ENCODE peak calls at places on chromosomes 4 and X, in ten cellular contexts. B, E, J, Z, X, K, C, V, I and A are unnamed samples.

GRCh38 chrX:118975831-118976598 is 1.6 kb downstream of the LONRF3 start:
- DNase-seq in B (peak; percentile 87), E (peak; percentile 71), J (peak; percentile 80), Z (peak; percentile 78), X (peak; percentile 82), K (no peak), C (peak; percentile 75), V (peak; percentile 93), I (peak; percentile 94), A (peak; percentile 93)

GRCh38 chr4:24820541-24820940 is 25.2 kb downstream of the SOD3 start:
- DNase-seq in B (no peak), E (no peak), J (no peak), Z (no peak), X (no peak), K (no peak), C (no peak), V (no peak), I (no peak), A (no peak)

GRCh38 chr4:69727924-69728323 is 32.5 kb downstream of the SULT1B1 start:
- DNase-seq in B (no peak), E (no peak), J (no peak), Z (no peak), X (no peak), K (no peak), C (no peak), V (no peak), I (no peak), A (no peak)

GRCh38 chrX:45781901-45782553 is 581.4 kb upstream of the DIPK2B start:
- DNase-seq in B (no peak), E (peak; percentile 71), J (peak; percentile 47), Z (no peak), X (no peak), K (no peak), C (no peak), V (no peak), I (no peak), A (no peak)

GRCh38 chrX:10017866-10018265 is 50.7 kb downstream of the CLDN34 start:
- DNase-seq in B (no peak), E (peak; percentile 72), J (peak; percentile 56), Z (no peak), X (peak; percentile 42), K (no peak), C (no peak), V (no peak), I (no peak), A (no peak)

GRCh38 chrX:118520858-118521206 is 25.2 kb downstream of the DOCK11 start:
- DNase-seq in B (no peak), E (no peak), J (no peak), Z (no peak), X (no peak), K (no peak), C (no peak), V (no peak), I (no peak), A (no peak)

GRCh38 chrX:18899796-18900380 is 84.0 kb downstream of the PHKA2 start:
- DNase-seq in B (no peak), E (peak; percentile 58), J (peak; percentile 29), Z (no peak), X (no peak), K (peak; percentile 50), C (no peak), V (no peak), I (no peak), A (no peak)

GRCh38 chr4:140351778-140352177 is 21.7 kb upstream of the SCOC start:
- DNase-seq in B (peak; percentile 27), E (no peak), J (no peak), Z (no peak), X (no peak), K (no peak), C (no peak), V (no peak), I (no peak), A (no peak)

GRCh38 chr4:80475236-80475635 is 139.7 kb downstream of the CFAP299 start:
- DNase-seq in B (no peak), E (no peak), J (no peak), Z (no peak), X (no peak), K (no peak), C (no peak), V (no peak), I (no peak), A (no peak)

GRCh38 chr4:150960818-150961217 is 54.3 kb downstream of the LRBA start:
- DNase-seq in B (no peak), E (peak; percentile 53), J (peak; percentile 23), Z (no peak), X (no peak), K (peak; percentile 69), C (no peak), V (peak; percentile 44), I (no peak), A (no peak)

GRCh38 chrX:37423864-37424569 is 74.9 kb downstream of the PRRG1 start:
- DNase-seq in B (no peak), E (no peak), J (no peak), Z (no peak), X (no peak), K (no peak), C (no peak), V (no peak), I (no peak), A (no peak)

GRCh38 chrX:42519666-42520231 is 258.2 kb downstream of the PPP1R2C start:
- DNase-seq in B (no peak), E (peak; percentile 1), J (peak; percentile 43), Z (no peak), X (no peak), K (no peak), C (no peak), V (no peak), I (no peak), A (no peak)

GRCh38 chr4:94678896-94679295 is 78.9 kb upstream of the BMPR1B start:
- DNase-seq in B (no peak), E (no peak), J (no peak), Z (no peak), X (no peak), K (no peak), C (no peak), V (no peak), I (no peak), A (no peak)

GRCh38 chr4:8366601-8367000 is 73.9 kb downstream of the ACOX3 start:
- DNase-seq in B (peak; percentile 11), E (no peak), J (no peak), Z (no peak), X (no peak), K (no peak), C (no peak), V (peak; percentile 53), I (no peak), A (no peak)

GRCh38 chrX:94831364-94831763 is 1157.4 kb downstream of the FAM133A start:
- DNase-seq in B (no peak), E (peak; percentile 4), J (peak; percentile 23), Z (no peak), X (no peak), K (no peak), C (no peak), V (no peak), I (no peak), A (no peak)

DNA sequence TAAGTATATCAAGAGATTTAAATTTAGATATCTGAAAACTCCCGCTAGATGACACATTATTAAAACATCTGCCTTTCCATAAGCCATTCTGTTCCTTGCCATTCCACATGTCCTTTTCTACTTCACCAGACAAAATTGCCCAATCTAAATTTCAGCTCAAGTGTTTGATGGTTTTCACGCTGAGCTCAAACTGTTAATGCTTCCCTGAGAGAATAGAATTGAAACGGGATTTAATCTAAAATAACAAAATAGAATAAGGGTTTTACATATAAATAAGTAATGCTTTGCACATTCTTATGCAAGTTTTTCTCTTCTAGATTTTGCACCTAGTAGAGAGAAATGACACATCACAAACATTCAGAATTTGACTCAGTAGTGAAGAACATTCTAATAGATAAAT is 764.5 kb upstream of the TENM3 start:
- DNase-seq in B (no peak), E (no peak), J (no peak), Z (no peak), X (no peak), K (no peak), C (no peak), V (no peak), I (no peak), A (no peak)
- H3K4me1 ChIP-seq in B (no peaks in the 10 kb centered on the region), E (no peaks in the 10 kb centered on the region), J (no peaks in the 10 kb centered on the region), Z (no peaks in the 10 kb centered on the region), X (no peaks in the 10 kb centered on the region), K (peaks cover 3% of the 10 kb centered on the region), C (no peaks in the 10 kb centered on the region), V (no peaks in the 10 kb centered on the region), I (no peaks in the 10 kb centered on the region), A (no peaks in the 10 kb centered on the region)

GRCh38 chrX:13666836-13667235 is 13.9 kb downstream of the TCEANC start:
- DNase-seq in B (no peak), E (no peak), J (no peak), Z (no peak), X (no peak), K (no peak), C (no peak), V (no peak), I (no peak), A (no peak)
- H3K27ac ChIP-seq in B (no peak overlapping the region), E (no peak overlapping the region), J (no peak overlapping the region), Z (no peak overlapping the region), X (no peak overlapping the region), K (no peak overlapping the region), C (no peak overlapping the region), V (no peak overlapping the region), I (no peak overlapping the region), A (no peak overlapping the region)

GRCh38 chrX:102712967-102713677 is 874 bp downstream of the GPRASP2 start:
- DNase-seq in B (peak; percentile 62), E (peak; percentile 70), J (peak; percentile 72), Z (peak; percentile 55), X (peak; percentile 59), K (peak; percentile 36), C (no peak), V (no peak), I (peak; percentile 72), A (peak; percentile 60)
- TF ChIP-seq CTCF in B (peak; percentile 64), E (peak; percentile 48), J (peak; percentile 52), Z (peak; percentile 76), X (no peak), K (peak; percentile 69), C (no peak), V (peak; percentile 53), I (peak; percentile 59), A (peak; percentile 59)

GRCh38 chr4:147814334-147814733 is 82.4 kb downstream of the ARHGAP10 start:
- DNase-seq in B (no peak), E (no peak), J (no peak), Z (no peak), X (no peak), K (no peak), C (no peak), V (no peak), I (no peak), A (no peak)
- H3K4me1 ChIP-seq in B (no peaks in the 10 kb centered on the region), E (no peaks in the 10 kb centered on the region), J (peaks cover 18% of the 10 kb centered on the region), Z (peaks cover 8% of the 10 kb centered on the region), X (no peaks in the 10 kb centered on the region), K (no peaks in the 10 kb centered on the region), C (peaks cover 4% of the 10 kb centered on the region), V (peaks cover 22% of the 10 kb centered on the region), I (peaks cover 79% of the 10 kb centered on the region), A (peaks cover 45% of the 10 kb centered on the region)

GRCh38 chrX:22220941-22221340 is 51.8 kb upstream of the CBLL2 start:
- DNase-seq in B (no peak), E (peak; percentile 29), J (no peak), Z (no peak), X (no peak), K (no peak), C (no peak), V (no peak), I (no peak), A (no peak)
- H3K27ac ChIP-seq in B (no peak overlapping the region), E (no peak overlapping the region), J (no peak overlapping the region), Z (no peak overlapping the region), X (no peak overlapping the region), K (no peak overlapping the region), C (no peak overlapping the region), V (no peak overlapping the region), I (no peak overlapping the region), A (no peak overlapping the region)